ENCODE peak calls at places on chromosomes 13 and 19, in eight cellular contexts. T is hepatic stellate cell; G is GM10248; I is WTC11; B is stimulated activated CD4-positive, alpha-beta T cell treated with anti-CD3 and anti-CD28 coated beads, Interleukin-15, amount 100 ng/mL, for 24 hours; F is thoracic aorta; Z is brain microvascular endothelial cell; J is dorsolateral prefrontal cortex. U is an unnamed sample.

GRCh38 chr19:495440-496332 is 600 bp upstream of the MADCAM1 start:
- DNase-seq in T (no peak), G (peak; percentile 54), I (peak; percentile 82), B (peak; percentile 58), F (no peak), Z (peak; percentile 11), J (peak; percentile 70), U (peak; percentile 62)

GRCh38 chr19:9847087-9847671 is 12.1 kb downstream of the PIN1 start:
- DNase-seq in T (peak; percentile 98), G (no peak), I (peak; percentile 72), B (peak; percentile 66), F (peak; percentile 41), Z (peak; percentile 93), J (peak; percentile 72), U (peak; percentile 98)

GRCh38 chr19:16676101-16676798 is 15.3 kb downstream of the TMEM38A start:
- DNase-seq in T (no peak), G (no peak), I (no peak), B (no peak), F (no peak), Z (no peak), J (no peak), U (no peak)

GRCh38 chr13:111790621-111791020 is 276.3 kb upstream of the SOX1 start:
- DNase-seq in T (no peak), G (no peak), I (no peak), B (no peak), F (no peak), Z (no peak), J (no peak), U (no peak)

GRCh38 chr13:33676045-33676699 is 141.8 kb upstream of the RFC3 start:
- DNase-seq in T (peak; percentile 21), G (no peak), I (no peak), B (no peak), F (no peak), Z (no peak), J (no peak), U (no peak)

GRCh38 chr13:107210216-107211010 is 642.5 kb upstream of the ARGLU1 start:
- DNase-seq in T (no peak), G (no peak), I (no peak), B (no peak), F (no peak), Z (peak; percentile 35), J (no peak), U (peak; percentile 11)

GRCh38 chr19:2426661-2427322 is 594 bp downstream of the TIMM13 start:
- DNase-seq in T (peak; percentile 82), G (peak; percentile 81), I (peak; percentile 61), B (peak; percentile 71), F (no peak), Z (peak; percentile 27), J (no peak), U (peak; percentile 84)

GRCh38 chr19:10402441-10403038 is 802 bp downstream of the CDC37 start:
- DNase-seq in T (no peak), G (no peak), I (no peak), B (peak; percentile 54), F (no peak), Z (no peak), J (no peak), U (no peak)

GRCh38 chr19:57249329-57249728 is 8.9 kb downstream of the ZNF805 start:
- DNase-seq in T (peak; percentile 28), G (no peak), I (no peak), B (no peak), F (no peak), Z (no peak), J (no peak), U (no peak)

GRCh38 chr19:7849631-7850428 is 19.8 kb downstream of the EVI5L start:
- DNase-seq in T (no peak), G (no peak), I (no peak), B (no peak), F (no peak), Z (no peak), J (no peak), U (no peak)

GRCh38 chr13:20911037-20911436 is 8.5 kb upstream of the XPO4 start:
- DNase-seq in T (no peak), G (no peak), I (no peak), B (no peak), F (no peak), Z (no peak), J (no peak), U (no peak)

GRCh38 chr19:5826531-5827341 is 12.8 kb downstream of the FUT6 start:
- DNase-seq in T (peak; percentile 57), G (peak; percentile 45), I (peak; percentile 69), B (peak; percentile 37), F (no peak), Z (no peak), J (no peak), U (peak; percentile 45)

GRCh38 chr19:19642506-19643157 is 825 bp downstream of the GMIP start:
- DNase-seq in T (peak; percentile 57), G (peak; percentile 66), I (no peak), B (peak; percentile 70), F (no peak), Z (no peak), J (no peak), U (peak; percentile 42)

GRCh38 chr19:56836059-56836458 is 4.5 kb downstream of the PEG3 start:
- DNase-seq in T (no peak), G (no peak), I (no peak), B (no peak), F (no peak), Z (no peak), J (no peak), U (no peak)

GRCh38 chr13:110620596-110620995 is 5.3 kb downstream of the NAXD start:
- DNase-seq in T (no peak), G (no peak), I (no peak), B (no peak), F (no peak), Z (no peak), J (no peak), U (no peak)

GRCh38 chr19:42529248-42529764 is 1.0 kb upstream of the CEACAM1 start:
- DNase-seq in T (peak; percentile 68), G (peak; percentile 84), I (peak; percentile 80), B (peak; percentile 76), F (no peak), Z (peak; percentile 30), J (peak; percentile 78), U (peak; percentile 80)

GRCh38 chr13:110334841-110335490 is 27.9 kb downstream of the COL4A2 start:
- DNase-seq in T (no peak), G (no peak), I (no peak), B (no peak), F (no peak), Z (peak; percentile 89), J (no peak), U (no peak)

GRCh38 chr13:97018029-97018819 is 23.9 kb upstream of the OXGR1 start:
- DNase-seq in T (peak; percentile 20), G (peak; percentile 35), I (peak; percentile 29), B (peak; percentile 40), F (no peak), Z (peak; percentile 66), J (no peak), U (peak; percentile 56)

U was measured in AG20443.